ENCODE peak calls at places on chromosome 6, in nine cellular contexts. E is fibroblast of lung, J is MM.1S, T is GM23338, F is IMR-90, D is HCT116, A is PC-3, O is astrocyte, M is OCI-LY7. G is an unnamed sample.

GRCh38 chr6:78953798-78954197 is 86.4 kb downstream of the IRAK1BP1 start:
- DNase-seq in E (no peak), D (no peak), F (no peak), M (no peak), A (no peak), O (no peak), J (no peak), T (no peak), G (no peak)

GRCh38 chr6:39803872-39804271 is 11.7 kb downstream of the DAAM2 start:
- DNase-seq in D (no peak), A (no peak), E (no peak), F (no peak), J (no peak), T (no peak), O (no peak), M (no peak), G (no peak)

GRCh38 chr6:86192123-86192522 is 549.4 kb upstream of the SYNCRIP start:
- DNase-seq in F (no peak), O (no peak), E (no peak), A (peak), J (peak), D (peak), M (peak), T (peak), G (no peak)

GRCh38 chr6:56713285-56713684 is 70.6 kb upstream of the DST start:
- DNase-seq in E (peak), F (peak), M (no peak), T (no peak), D (peak), J (no peak), O (peak), A (peak), G (peak)

GRCh38 chr6:170279977-170280688 is 10.7 kb downstream of the DLL1 start:
- DNase-seq in E (no peak), J (peak), A (peak), T (no peak), M (no peak), D (no peak), O (no peak), F (peak), G (peak)

GRCh38 chr6:79525272-79526100 is 11.7 kb downstream of the LCA5 start:
- DNase-seq in M (no peak), D (no peak), J (no peak), F (peak), O (peak), A (peak), T (peak), E (peak), G (peak)

GRCh38 chr6:121351911-121352310 is 17.6 kb upstream of the TBC1D32 start:
- DNase-seq in O (no peak), T (no peak), E (no peak), M (no peak), D (no peak), A (no peak), J (no peak), F (no peak), G (no peak)

GRCh38 chr6:21476054-21476552 is 117.4 kb upstream of the SOX4 start:
- DNase-seq in E (no peak), J (no peak), F (no peak), A (no peak), D (no peak), O (no peak), M (no peak), T (no peak), G (no peak)

GRCh38 chr6:80338201-80338836 is 231.8 kb downstream of the BCKDHB start:
- DNase-seq in T (peak), F (peak), J (peak), O (no peak), E (no peak), D (peak), A (peak), M (peak), G (no peak)

GRCh38 chr6:54907316-54907715 is 60.7 kb downstream of the FAM83B start:
- DNase-seq in O (no peak), F (no peak), M (no peak), D (no peak), T (no peak), E (no peak), A (no peak), J (peak), G (no peak)

GRCh38 chr6:83962592-83962991 is 71.0 kb upstream of the MRAP2 start:
- DNase-seq in J (no peak), E (no peak), F (no peak), A (no peak), T (no peak), O (no peak), M (peak), D (no peak), G (no peak)

GRCh38 chr6:136362421-136363090 is 72.9 kb upstream of the BCLAF1 start:
- DNase-seq in E (no peak), J (no peak), D (no peak), M (no peak), A (no peak), O (no peak), F (no peak), T (no peak), G (no peak)

GRCh38 chr6:36688534-36689075 is 9.0 kb upstream of the RAB44 start:
- DNase-seq in M (no peak), E (peak), O (no peak), F (peak), J (no peak), A (no peak), D (no peak), T (no peak), G (no peak)

GRCh38 chr6:113854531-113855499 is 2.3 kb upstream of the MARCKS start:
- DNase-seq in T (peak), F (peak), M (peak), D (no peak), A (peak), O (peak), E (peak), J (peak), G (peak)

GRCh38 chr6:111605100-111605748 is 454 bp downstream of the TRAF3IP2 start:
- DNase-seq in D (no peak), T (peak), O (peak), E (peak), F (peak), M (peak), A (peak), J (peak), G (no peak)

GRCh38 chr6:80161438-80161837 is 55.0 kb downstream of the BCKDHB start:
- DNase-seq in A (no peak), T (no peak), D (no peak), J (no peak), O (no peak), M (no peak), E (no peak), F (no peak), G (no peak)

GRCh38 chr6:94570576-94570975 is 1006.8 kb upstream of the MANEA start:
- DNase-seq in E (no peak), T (no peak), D (no peak), A (no peak), J (no peak), M (no peak), F (no peak), O (no peak), G (no peak)

GRCh38 chr6:137846772-137847313 is 20.2 kb upstream of the TNFAIP3 start:
- DNase-seq in E (no peak), J (no peak), M (no peak), D (no peak), A (no peak), O (no peak), T (no peak), F (no peak), G (no peak)

GRCh38 chr6:138971601-138972000 is 16.5 kb downstream of the REPS1 start:
- DNase-seq in F (peak), T (peak), O (peak), M (no peak), A (no peak), E (peak), D (no peak), J (no peak), G (no peak)

GRCh38 chr6:57063847-57064246 is 17.4 kb downstream of the KIAA1586 start:
- DNase-seq in E (no peak), F (no peak), D (no peak), O (no peak), A (no peak), J (no peak), M (no peak), T (no peak), G (no peak)

GRCh38 chr6:16751251-16751946 is 9.9 kb downstream of the ATXN1 start:
- DNase-seq in M (no peak), D (no peak), F (peak), E (peak), A (peak), T (no peak), O (peak), J (no peak), G (no peak)

GRCh38 chr6:35737413-35738211 is 780 bp downstream of the ARMC12 start:
- DNase-seq in D (peak), J (peak), F (peak), T (peak), M (peak), E (peak), A (peak), O (peak), G (no peak)

GRCh38 chr6:7978736-7979135 is 68.1 kb upstream of the TXNDC5 start:
- DNase-seq in T (no peak), A (no peak), M (peak), O (peak), E (peak), D (no peak), J (no peak), F (no peak), G (no peak)

GRCh38 chr6:14964486-14964885 is 281.4 kb upstream of the JARID2 start:
- DNase-seq in A (no peak), M (no peak), F (no peak), T (peak), O (no peak), J (no peak), E (no peak), D (no peak), G (no peak)

GRCh38 chr6:97059473-97059872 is 134.9 kb downstream of the KLHL32 start:
- DNase-seq in F (peak), A (peak), J (peak), D (peak), O (peak), E (peak), T (peak), M (peak), G (peak)

DNA sequence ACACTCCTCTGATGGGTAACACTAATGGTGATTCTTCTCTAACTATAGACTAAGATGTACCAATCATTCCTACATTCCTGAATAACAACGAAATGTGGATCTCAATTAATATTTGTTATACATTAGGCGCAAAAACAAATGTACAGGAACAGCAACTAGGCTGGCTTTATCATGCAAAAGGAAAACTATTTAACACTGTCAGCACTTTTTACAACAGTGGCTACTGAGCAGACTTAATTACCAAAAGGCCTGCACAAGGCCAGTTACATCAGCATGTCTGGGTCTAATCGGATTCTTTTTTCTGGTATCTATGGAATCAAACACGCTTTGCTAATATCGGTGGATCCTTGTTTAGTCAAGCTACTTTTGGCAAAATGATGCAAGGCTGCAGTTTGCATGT is 176.5 kb downstream of the UBE3D start:
- DNase-seq in D (no peak), A (no peak), E (no peak), J (no peak), M (no peak), T (no peak), O (no peak), F (no peak), G (no peak)
- H3K4me3 ChIP-seq in D (no peak), A (no peak), E (no peak), J (no peak), M (no peak), T (no peak), O (no peak), F (no peak), G (no peak)

GRCh38 chr6:32087574-32088486 is 21.3 kb downstream of the TNXB start:
- DNase-seq in M (peak), F (peak), O (no peak), T (peak), A (peak), D (peak), J (peak), E (peak), G (peak)
- H2AFZ ChIP-seq in M (peak), F (no peak), O (no peak), T (peak), A (peak), D (no peak), J (no peak), E (no peak), G (no peak)

DNA sequence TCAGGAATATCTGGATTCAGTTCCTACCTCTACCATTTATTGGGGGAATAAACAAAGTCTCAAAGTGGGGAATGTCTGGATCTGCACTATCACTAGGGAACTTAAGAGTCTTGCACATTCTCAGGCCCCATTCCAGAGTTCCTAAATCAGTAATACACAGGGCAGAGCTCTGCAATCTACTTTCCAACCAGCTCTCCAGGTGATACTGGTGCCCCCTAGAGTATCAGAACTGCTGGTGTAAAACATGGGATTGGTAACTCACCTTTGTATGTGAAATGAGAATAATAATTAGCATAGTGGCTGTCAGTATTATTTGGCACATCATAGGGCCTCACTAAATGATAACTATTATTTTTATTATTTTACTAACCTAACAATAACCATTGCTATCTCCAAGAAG is 278.8 kb upstream of the IMPG1 start:
- DNase-seq in M (no peak), E (no peak), O (no peak), F (no peak), J (peak), D (peak), A (peak), T (peak), G (no peak)
- TF ChIP-seq CTCF in M (peak), E (no peak), O (no peak), F (no peak), J (peak), D (peak), A (peak), T (peak), G (peak)

GRCh38 chr6:168901076-168901475 is 352.6 kb downstream of the THBS2 start:
- DNase-seq in J (no peak), D (no peak), F (no peak), O (no peak), M (no peak), T (no peak), A (no peak), E (no peak), G (no peak)

GRCh38 chr6:168890306-168890995 is 363.2 kb downstream of the THBS2 start:
- DNase-seq in A (no peak), E (no peak), M (no peak), D (no peak), O (no peak), J (no peak), F (no peak), T (no peak), G (no peak)

GRCh38 chr6:168896321-168896720 is 357.3 kb downstream of the THBS2 start:
- DNase-seq in J (no peak), D (no peak), A (no peak), F (no peak), E (no peak), T (no peak), O (no peak), M (no peak), G (no peak)

GRCh38 chr6:168892031-168892430 is 361.6 kb downstream of the THBS2 start:
- DNase-seq in J (no peak), F (no peak), D (no peak), M (no peak), T (peak), A (peak), E (no peak), O (no peak), G (no peak)

GRCh38 chr6:168895102-168895812 is 358.4 kb downstream of the THBS2 start:
- DNase-seq in E (peak), D (peak), J (peak), T (peak), F (peak), O (peak), M (peak), A (peak), G (peak)
- H3K4me3 ChIP-seq in E (peak), D (peak), J (no peak), T (no peak), F (no peak), O (no peak), M (peak), A (peak), G (no peak)

DNA sequence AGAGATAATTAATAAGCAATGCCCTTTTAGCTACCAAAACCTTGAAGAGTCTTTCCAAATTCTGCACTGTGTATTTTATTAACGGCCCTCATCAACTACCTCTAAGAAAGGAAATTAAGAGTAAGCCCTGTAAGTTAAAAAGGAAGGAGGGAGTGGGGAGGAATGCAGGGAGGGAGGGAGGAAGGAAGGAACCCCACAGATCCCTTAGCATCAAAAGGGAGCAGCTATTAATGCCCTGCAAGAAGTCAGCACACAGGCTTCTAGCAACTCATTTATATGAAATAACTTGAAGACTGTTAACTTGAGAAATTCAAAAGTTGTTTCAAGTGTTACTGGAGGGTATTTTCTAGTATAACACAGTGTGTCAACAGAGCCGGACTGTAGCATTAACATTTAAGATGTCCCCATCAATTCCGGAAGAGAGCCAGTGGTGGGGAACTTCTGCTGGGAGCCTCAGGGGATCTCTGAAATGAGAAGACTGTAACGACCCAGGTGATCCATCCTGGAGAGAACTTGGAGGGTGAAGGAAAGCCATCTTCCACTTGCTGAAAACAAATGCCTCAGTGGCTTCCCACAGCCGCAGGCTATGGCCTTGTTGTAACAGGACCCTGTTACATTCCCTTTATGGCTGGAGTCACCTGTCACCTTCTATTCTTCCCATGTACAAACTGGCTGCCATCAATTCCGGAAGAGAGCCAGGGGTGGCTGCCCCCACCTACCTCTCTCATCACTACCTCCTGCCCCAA is 33.2 kb downstream of the SLC22A23 start:
- DNase-seq in M (no peak), F (no peak), O (no peak), A (no peak), J (no peak), E (no peak), D (no peak), T (peak), G (no peak)
- H2AFZ ChIP-seq in M (no peak), F (no peak), O (no peak), A (no peak), J (no peak), E (no peak), D (no peak), T (no peak), G (no peak)

GRCh38 chr6:98833101-98834059 is 994 bp upstream of the POU3F2 start:
- DNase-seq in A (peak), J (peak), T (peak), D (no peak), F (peak), O (peak), E (peak), M (no peak), G (no peak)
- TF ChIP-seq CTCF in A (no peak), J (no peak), T (peak), D (no peak), F (no peak), O (no peak), E (no peak), M (no peak), G (no peak)

GRCh38 chr6:148192310-148192709 is 150.3 kb upstream of the SASH1 start:
- DNase-seq in M (no peak), T (no peak), A (peak), O (peak), J (no peak), E (peak), D (no peak), F (peak), G (peak)
- H3K4me3 ChIP-seq in M (no peak), T (no peak), A (peak), O (no peak), J (no peak), E (no peak), D (no peak), F (no peak), G (peak)

GRCh38 chr6:89917801-89918366 is 23.6 kb downstream of the GJA10 start:
- DNase-seq in E (no peak), F (no peak), A (no peak), O (no peak), D (no peak), J (no peak), T (no peak), M (no peak), G (peak)
- H2AFZ ChIP-seq in E (no peak), F (peak), A (no peak), O (no peak), D (no peak), J (no peak), T (peak), M (no peak), G (no peak)

DNA sequence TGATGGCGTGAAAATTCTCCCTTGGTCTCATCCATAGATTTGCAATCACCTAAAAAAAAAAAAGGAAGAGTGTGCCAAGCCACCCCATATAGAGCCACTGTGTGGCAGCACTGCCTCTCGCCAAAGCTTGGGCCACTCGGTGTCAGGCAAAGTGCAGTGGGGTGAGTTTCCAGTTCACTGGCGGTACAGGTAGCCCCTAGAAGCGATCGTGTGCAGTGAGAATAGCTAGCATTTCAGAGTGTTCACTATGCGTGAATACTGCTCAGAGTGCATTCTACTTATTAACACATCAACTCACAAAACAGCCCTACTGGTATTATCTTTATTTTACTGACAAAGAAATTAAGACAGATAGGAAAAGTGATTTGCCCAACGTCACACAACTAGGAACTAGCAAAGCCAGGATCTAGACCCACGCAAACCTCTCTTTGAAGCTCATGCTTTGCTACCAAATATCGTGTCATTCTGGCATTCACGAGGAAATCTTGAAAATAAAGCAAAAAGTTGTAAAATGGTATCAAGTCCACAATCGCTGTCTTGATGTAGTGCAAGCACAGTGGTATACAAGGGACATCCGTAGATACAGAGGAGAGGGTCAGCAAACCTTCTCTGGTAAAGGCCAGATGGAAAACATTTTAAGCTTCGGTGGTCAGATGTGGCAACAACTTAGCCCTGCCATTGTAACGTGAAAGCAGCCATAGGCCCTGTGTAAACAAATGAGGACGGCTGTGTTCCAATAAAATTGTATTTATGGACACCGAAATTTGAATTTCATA is 10.4 kb upstream of the GCNT2 start:
- DNase-seq in F (peak), J (peak), M (peak), A (peak), O (no peak), T (peak), E (peak), D (peak), G (no peak)
- TF ChIP-seq CTCF in F (peak), J (peak), M (peak), A (peak), O (peak), T (peak), E (peak), D (peak), G (peak)

G was measured in PC-9.